ENCODE peak calls at places on chromosomes 2 and 18, in seven cellular contexts. M is prostate gland, D is endothelial cell of umbilical vein, N is psoas muscle, E is SK-N-SH, Y is colonic mucosa, K is neural progenitor cell. C is an unnamed sample.

GRCh38 chr2:83378921-83379320 is 1080.2 kb downstream of the SUCLG1 start:
- DNase-seq in M (no peak), D (no peak), N (no peak), E (no peak), Y (no peak), K (no peak), C (no peak)

GRCh38 chr2:171592026-171592555 is 69.8 kb downstream of the CYBRD1 start:
- DNase-seq in M (no peak), D (no peak), N (no peak), E (no peak), Y (no peak), K (no peak), C (no peak)

GRCh38 chr2:128770143-128771080 is 451.7 kb upstream of the HS6ST1 start:
- DNase-seq in M (no peak), D (no peak), N (no peak), E (no peak), Y (no peak), K (no peak), C (no peak)

GRCh38 chr18:62486290-62486964 is 36.4 kb upstream of the ZCCHC2 start:
- DNase-seq in M (no peak), D (peak), N (no peak), E (no peak), Y (peak), K (no peak), C (no peak)

GRCh38 chr2:160241251-160242137 is 41.4 kb upstream of the ITGB6 start:
- DNase-seq in M (peak), D (peak), N (no peak), E (peak), Y (peak), K (no peak), C (peak)

GRCh38 chr18:77207540-77207939 is 42.1 kb upstream of the GALR1 start:
- DNase-seq in M (no peak), D (peak), N (peak), E (peak), Y (peak), K (peak), C (peak)

GRCh38 chr2:95060446-95061118 is 35.1 kb downstream of the MAL start:
- DNase-seq in M (no peak), D (no peak), N (no peak), E (no peak), Y (no peak), K (no peak), C (no peak)

GRCh38 chr18:79048245-79048632 is 21.0 kb upstream of the ATP9B start:
- DNase-seq in M (no peak), D (no peak), N (no peak), E (no peak), Y (no peak), K (no peak), C (no peak)

GRCh38 chr2:21250693-21251092 is 126.9 kb downstream of the TDRD15 start:
- DNase-seq in M (no peak), D (no peak), N (no peak), E (no peak), Y (no peak), K (no peak), C (no peak)

GRCh38 chr2:241821460-241822263 is 12.7 kb downstream of the NEU4 start:
- DNase-seq in M (no peak), D (no peak), N (no peak), E (no peak), Y (no peak), K (no peak), C (peak)

GRCh38 chr18:71583291-71583690 is 960.9 kb downstream of the CBLN2 start:
- DNase-seq in M (no peak), D (no peak), N (no peak), E (no peak), Y (no peak), K (no peak), C (no peak)

GRCh38 chr2:237715459-237715947 is 83.1 kb upstream of the RBM44 start:
- DNase-seq in M (no peak), D (peak), N (no peak), E (no peak), Y (peak), K (no peak), C (no peak)

GRCh38 chr2:113760400-113760799 is 4.0 kb upstream of the SLC35F5 start:
- DNase-seq in M (no peak), D (peak), N (no peak), E (no peak), Y (no peak), K (no peak), C (no peak)

GRCh38 chr18:9260388-9261380 is 73.9 kb upstream of the TWSG1 start:
- DNase-seq in M (no peak), D (no peak), N (no peak), E (no peak), Y (no peak), K (no peak), C (no peak)

GRCh38 chr2:231318954-231319353 is 76.6 kb upstream of the B3GNT7 start:
- DNase-seq in M (no peak), D (no peak), N (no peak), E (no peak), Y (no peak), K (no peak), C (no peak)

GRCh38 chr2:90209806-90210205 is 1518.3 kb downstream of the RPIA start:
- DNase-seq in M (no peak), D (no peak), N (no peak), E (no peak), Y (no peak), K (no peak), C (no peak)

GRCh38 chr2:218513676-218514075 is 54.5 kb downstream of the USP37 start:
- DNase-seq in M (no peak), D (no peak), N (no peak), E (no peak), Y (no peak), K (no peak), C (no peak)

GRCh38 chr2:70984576-70985282 is 6.3 kb downstream of the ANKRD53 start:
- DNase-seq in M (peak), D (peak), N (peak), E (peak), Y (peak), K (peak), C (no peak)

GRCh38 chr18:37582306-37582705 is 16.7 kb upstream of the CELF4 start:
- DNase-seq in M (no peak), D (no peak), N (no peak), E (no peak), Y (no peak), K (no peak), C (no peak)

GRCh38 chr2:155645771-155646170 is 686.8 kb downstream of the NR4A2 start:
- DNase-seq in M (no peak), D (no peak), N (no peak), E (no peak), Y (no peak), K (no peak), C (no peak)

GRCh38 chr2:115084446-115084845 is 642.0 kb downstream of the DPP10 start:
- DNase-seq in M (no peak), D (no peak), N (no peak), E (no peak), Y (no peak), K (no peak), C (no peak)

GRCh38 chr2:20314562-20315521 is 35.8 kb downstream of the PUM2 start:
- DNase-seq in M (no peak), D (peak), N (no peak), E (no peak), Y (no peak), K (no peak), C (no peak)

GRCh38 chr2:96259497-96259921 is 6.3 kb downstream of the TMEM127 start:
- DNase-seq in M (no peak), D (no peak), N (peak), E (no peak), Y (peak), K (no peak), C (no peak)

GRCh38 chr2:47688561-47688960 is 94.4 kb upstream of the MSH6 start:
- DNase-seq in M (no peak), D (no peak), N (no peak), E (no peak), Y (no peak), K (no peak), C (no peak)

GRCh38 chr2:68905116-68905515 is 33.9 kb upstream of the BMP10 start:
- DNase-seq in M (no peak), D (no peak), N (no peak), E (no peak), Y (no peak), K (no peak), C (no peak)

GRCh38 chr2:112183327-112184025 is 45.3 kb downstream of the FBLN7 start:
- DNase-seq in M (no peak), D (no peak), N (no peak), E (no peak), Y (no peak), K (no peak), C (no peak)

GRCh38 chr18:48940854-48941531 is 9.8 kb downstream of the SMAD7 start:
- DNase-seq in M (no peak), D (peak), N (no peak), E (peak), Y (no peak), K (no peak), C (no peak)
- H3K4me3 ChIP-seq in M (no peak), D (no peak), N (peak), E (peak), Y (no peak), K (no peak), C (peak)

DNA sequence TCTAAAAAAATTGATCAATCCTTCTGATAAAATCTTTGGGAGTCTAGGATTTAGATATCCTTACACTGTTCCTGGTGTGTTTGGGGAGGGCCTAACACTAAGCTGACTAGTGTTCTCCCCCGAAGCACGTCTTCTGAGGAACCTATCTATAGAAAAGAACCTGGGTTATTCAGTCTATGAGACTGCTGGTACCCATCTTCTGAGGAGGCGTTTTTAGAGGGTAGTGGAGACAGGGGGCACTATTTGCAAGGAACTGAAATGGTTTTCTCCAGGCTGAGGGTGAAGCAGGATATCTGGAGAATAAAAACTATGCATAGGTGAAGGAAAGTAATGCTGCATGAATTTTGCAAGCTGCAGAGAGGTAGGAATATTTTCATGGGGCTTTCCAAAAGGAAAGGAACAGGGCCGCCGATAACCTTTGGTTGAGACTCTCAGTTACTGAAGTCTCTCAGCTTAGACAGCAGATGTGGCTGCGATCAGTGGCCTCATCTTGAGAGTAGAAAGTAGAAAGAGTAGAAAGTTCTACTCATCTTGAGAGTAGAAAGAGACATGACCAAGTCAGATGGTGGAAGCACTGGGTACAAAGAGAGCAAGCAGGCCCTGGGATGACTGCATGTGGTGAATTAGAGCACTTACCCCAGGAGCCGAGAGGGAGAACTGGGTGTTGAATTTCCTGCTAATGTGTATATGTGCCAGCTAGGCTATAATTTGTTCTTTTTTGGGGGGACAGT is 31.8 kb upstream of the KCNE4 start:
- DNase-seq in M (no peak), D (no peak), N (no peak), E (no peak), Y (no peak), K (no peak), C (no peak)
- TF ChIP-seq CTCF in M (no peak), D (no peak), N (no peak), E (no peak), Y (no peak), K (no peak), C (no peak)

DNA sequence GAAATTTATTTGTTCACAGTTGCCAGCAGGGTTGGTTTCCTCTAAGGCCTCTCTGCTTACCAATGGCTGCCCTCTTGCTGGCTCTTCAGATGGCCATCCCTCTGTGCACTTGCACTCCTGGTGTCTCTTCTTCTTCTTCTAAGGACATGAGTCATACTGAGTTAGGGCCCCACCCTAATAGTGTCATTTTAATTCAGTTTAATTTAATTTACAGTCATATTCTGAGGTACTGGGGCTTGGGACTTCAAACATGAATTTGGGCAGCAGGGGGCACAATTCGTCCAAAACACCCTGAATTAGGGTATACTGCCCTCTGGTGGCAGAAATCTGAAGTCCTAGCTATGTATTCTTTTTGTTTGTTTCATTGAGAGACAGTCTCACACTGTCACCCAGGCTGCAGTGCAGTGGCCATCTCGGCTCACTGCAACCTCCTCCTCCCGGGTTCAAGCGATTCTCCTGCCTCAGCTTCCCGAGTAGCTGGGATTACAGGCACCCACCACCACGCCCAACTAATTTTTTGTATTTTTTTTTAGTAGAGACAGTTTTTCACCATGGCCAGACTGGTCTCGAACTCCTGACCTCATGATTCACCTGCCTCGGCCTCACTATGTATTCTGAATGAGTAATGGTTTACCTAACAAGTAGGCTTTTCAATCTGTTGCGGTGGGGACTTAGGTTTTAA is 19.8 kb downstream of the SLC4A1AP start:
- DNase-seq in M (peak), D (peak), N (peak), E (peak), Y (peak), K (peak), C (peak)
- H3K27ac ChIP-seq in M (no peak), D (peak), N (peak), E (no peak), Y (no peak), K (no peak), C (peak)

GRCh38 chr2:189261431-189261841 is 81.9 kb upstream of the COL5A2 start:
- DNase-seq in M (no peak), D (peak), N (no peak), E (no peak), Y (no peak), K (no peak), C (no peak)
- H3K4me3 ChIP-seq in M (no peak), D (no peak), N (no peak), E (no peak), Y (no peak), K (no peak), C (no peak)

GRCh38 chr2:80496770-80497169 is 192.2 kb upstream of the LRRTM1 start:
- DNase-seq in M (no peak), D (no peak), N (no peak), E (no peak), Y (no peak), K (no peak), C (no peak)

GRCh38 chr2:80501874-80502624 is 197.5 kb upstream of the LRRTM1 start:
- DNase-seq in M (no peak), D (no peak), N (no peak), E (no peak), Y (no peak), K (no peak), C (no peak)

DNA sequence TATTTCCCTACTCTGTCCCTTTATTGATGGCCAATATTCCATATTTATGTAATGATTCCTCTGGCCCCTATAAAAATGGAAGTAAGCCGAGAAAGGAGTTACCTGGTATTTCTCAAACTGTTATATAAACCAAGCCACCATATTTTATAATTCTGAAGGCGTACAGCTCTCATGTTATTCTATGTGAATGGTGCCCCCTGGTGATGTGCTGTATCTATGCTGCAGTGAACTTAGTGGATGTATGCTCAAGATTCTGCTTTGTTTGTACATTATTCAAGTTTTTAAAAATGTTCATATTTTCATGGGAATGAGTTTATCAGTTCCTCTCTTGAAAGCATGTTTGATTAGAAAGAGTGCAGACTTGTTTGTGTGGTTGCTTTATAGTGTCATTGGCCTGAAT is 194.5 kb upstream of the LRRTM1 start:
- DNase-seq in M (no peak), D (no peak), N (no peak), E (peak), Y (peak), K (peak), C (no peak)
- TF ChIP-seq CTCF in M (peak), D (no peak), N (peak), E (peak), Y (peak), K (peak), C (no peak)

GRCh38 chr18:74281011-74281638 is 10.6 kb downstream of the CYB5A start:
- DNase-seq in M (no peak), D (no peak), N (no peak), E (no peak), Y (no peak), K (peak), C (no peak)
- H3K27ac ChIP-seq in M (no peak), D (no peak), N (no peak), E (peak), Y (no peak), K (peak), C (no peak)

DNA sequence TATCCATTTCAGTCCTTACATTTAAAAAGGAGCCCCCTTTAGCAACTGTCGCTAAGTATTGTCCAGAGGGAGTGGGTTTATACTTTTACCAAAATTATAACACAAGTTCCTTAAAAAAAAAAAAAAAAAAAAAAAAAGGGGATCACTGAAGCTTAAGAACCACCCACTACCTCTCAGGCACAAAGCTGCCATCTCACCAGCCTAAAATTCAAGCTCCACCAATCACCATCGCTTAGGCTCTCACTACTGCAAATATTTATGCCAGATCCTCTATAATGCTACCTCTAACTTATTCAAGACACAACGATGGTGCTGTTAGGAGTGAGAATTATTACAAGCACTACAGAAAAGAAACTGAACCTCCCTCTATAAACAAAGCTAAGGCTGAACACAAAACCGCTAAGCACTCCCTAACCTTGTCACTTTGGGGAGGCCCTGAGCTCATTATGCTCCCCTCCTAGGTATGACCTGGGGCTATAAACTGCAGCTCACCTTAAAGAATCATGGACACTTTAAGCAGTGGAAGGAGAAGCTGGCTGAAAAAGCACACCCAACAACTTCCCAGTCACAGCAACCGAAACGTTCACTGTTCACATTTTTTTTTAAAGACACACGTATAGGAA is 3.6 kb downstream of the FZD5 start:
- DNase-seq in M (no peak), D (no peak), N (no peak), E (no peak), Y (no peak), K (peak), C (no peak)
- H3K4me3 ChIP-seq in M (no peak), D (no peak), N (no peak), E (no peak), Y (peak), K (peak), C (no peak)

C was measured in tibial artery.